ENCODE peak calls at places on chromosome X, in nine cellular contexts. O is spleen, N is right lobe of liver, X is HCT116, L is tibial nerve, G is breast epithelium, P is esophagus squamous epithelium, K is heart left ventricle, C is transverse colon. Y is an unnamed sample.

GRCh38 chrX:45485682-45486081 is 285.0 kb upstream of the DIPK2B start:
- DNase-seq in O (no peak), N (no peak), X (no peak), L (no peak), G (no peak), P (no peak), K (no peak), C (no peak), Y (no peak)

GRCh38 chrX:9311411-9312160 is 153.3 kb upstream of the TBL1X start:
- DNase-seq in O (no peak), N (no peak), X (no peak), L (no peak), G (no peak), P (no peak), K (no peak), C (no peak), Y (no peak)

GRCh38 chrX:15505104-15505503 is 4.5 kb downstream of the BMX start:
- DNase-seq in O (no peak), N (no peak), X (no peak), L (no peak), G (no peak), P (no peak), K (no peak), C (no peak), Y (no peak)

GRCh38 chrX:14598330-14598729 is 69.0 kb downstream of the GLRA2 start:
- DNase-seq in O (no peak), N (no peak), X (no peak), L (no peak), G (no peak), P (no peak), K (no peak), C (no peak), Y (no peak)

GRCh38 chrX:44904542-44905115 is 31.6 kb downstream of the KDM6A start:
- DNase-seq in O (no peak), N (no peak), X (no peak), L (no peak), G (no peak), P (no peak), K (no peak), C (no peak), Y (no peak)

GRCh38 chrX:15298201-15298600 is 17.2 kb downstream of the ASB11 start:
- DNase-seq in O (no peak), N (no peak), X (no peak), L (no peak), G (no peak), P (no peak), K (no peak), C (no peak), Y (no peak)

GRCh38 chrX:28498658-28499057 is 88.6 kb upstream of the IL1RAPL1 start:
- DNase-seq in O (no peak), N (no peak), X (peak; percentile 85), L (no peak), G (no peak), P (no peak), K (no peak), C (no peak), Y (no peak)

GRCh38 chrX:24298191-24298590 is 15.7 kb downstream of the SUPT20HL2 start:
- DNase-seq in O (no peak), N (no peak), X (no peak), L (no peak), G (no peak), P (no peak), K (no peak), C (no peak), Y (no peak)

GRCh38 chrX:108268434-108269080 is 169.7 kb downstream of the COL4A6 start:
- DNase-seq in O (no peak), N (no peak), X (no peak), L (no peak), G (no peak), P (no peak), K (no peak), C (no peak), Y (peak; percentile 20)

GRCh38 chrX:119758682-119759332 is 419 bp downstream of the SOWAHD start:
- DNase-seq in O (peak; percentile 90), N (peak; percentile 47), X (no peak), L (no peak), G (no peak), P (no peak), K (no peak), C (peak; percentile 65), Y (peak; percentile 27)

GRCh38 chrX:119756926-119757635 is 1.3 kb upstream of the SOWAHD start:
- DNase-seq in O (peak; percentile 74), N (no peak), X (no peak), L (no peak), G (no peak), P (no peak), K (no peak), C (peak; percentile 26), Y (no peak)

GRCh38 chrX:119759333-119759766 is 962 bp downstream of the SOWAHD start:
- DNase-seq in O (peak; percentile 83), N (no peak), X (no peak), L (no peak), G (no peak), P (no peak), K (no peak), C (no peak), Y (no peak)

GRCh38 chrX:119757646-119757978 is 776 bp upstream of the SOWAHD start:
- DNase-seq in O (no peak), N (no peak), X (no peak), L (no peak), G (no peak), P (no peak), K (no peak), C (no peak), Y (no peak)

DNA sequence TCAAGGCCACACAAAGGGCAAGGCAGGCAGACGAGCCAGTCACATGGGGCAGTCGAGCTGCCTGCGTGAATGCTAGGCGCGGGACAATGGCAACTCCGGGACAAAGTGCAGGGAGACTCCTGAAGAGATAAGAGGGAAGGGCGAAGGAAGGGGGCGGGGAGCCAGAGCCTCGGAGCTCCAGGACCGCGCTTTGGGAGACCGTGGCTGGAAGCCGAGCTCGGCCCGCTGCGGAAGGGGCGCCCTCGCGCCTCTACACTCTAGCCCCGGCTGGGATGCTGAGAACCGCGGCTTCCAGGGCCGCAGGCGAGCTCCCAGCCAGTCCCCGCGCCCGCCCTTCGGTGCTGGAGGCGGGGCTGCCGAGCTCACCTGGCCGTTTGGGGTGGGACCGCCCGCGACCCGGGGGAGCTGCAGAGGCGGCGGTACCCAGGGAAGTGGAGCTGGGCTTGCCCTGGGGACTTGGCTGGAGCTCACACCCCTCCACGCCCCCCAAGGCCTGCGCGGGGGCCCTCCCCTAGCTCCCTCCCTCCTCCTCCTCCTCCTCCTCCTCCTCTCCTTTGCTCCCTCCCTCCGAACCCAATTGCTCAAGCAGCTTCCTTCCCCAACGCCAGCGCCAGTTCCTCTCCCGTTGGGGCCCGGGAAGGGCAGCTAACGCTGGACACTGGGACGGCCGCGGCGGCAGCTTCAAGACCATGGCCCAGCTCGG is at the start of gene SOWAHD:
- DNase-seq in O (peak; percentile 90), N (peak; percentile 45), X (no peak), L (no peak), G (no peak), P (no peak), K (peak; percentile 40), C (peak; percentile 75), Y (peak; percentile 36)
- TF ChIP-seq POLR2A in O (no peak), N (no peak), X (no peak), L (no peak), G (no peak), P (no peak), K (no peak), C (peak; percentile 49), Y (no peak)

GRCh38 chrX:153565996-153566580 is 32.9 kb downstream of the CCNQ start:
- DNase-seq in O (no peak), N (no peak), X (no peak), L (no peak), G (no peak), P (no peak), K (no peak), C (no peak), Y (no peak)
- TF ChIP-seq POLR2A in O (no peak), N (no peak), X (no peak), L (no peak), G (no peak), P (no peak), K (no peak), C (no peak), Y (no peak)

GRCh38 chrX:134520860-134521390 is 61.0 kb downstream of the HPRT1 start:
- DNase-seq in O (no peak), N (no peak), X (peak; percentile 51), L (peak; percentile 11), G (no peak), P (no peak), K (peak; percentile 21), C (peak; percentile 23), Y (no peak)
- TF ChIP-seq POLR2A in O (no peak), N (no peak), X (no peak), L (no peak), G (no peak), P (no peak), K (no peak), C (no peak), Y (no peak)

DNA sequence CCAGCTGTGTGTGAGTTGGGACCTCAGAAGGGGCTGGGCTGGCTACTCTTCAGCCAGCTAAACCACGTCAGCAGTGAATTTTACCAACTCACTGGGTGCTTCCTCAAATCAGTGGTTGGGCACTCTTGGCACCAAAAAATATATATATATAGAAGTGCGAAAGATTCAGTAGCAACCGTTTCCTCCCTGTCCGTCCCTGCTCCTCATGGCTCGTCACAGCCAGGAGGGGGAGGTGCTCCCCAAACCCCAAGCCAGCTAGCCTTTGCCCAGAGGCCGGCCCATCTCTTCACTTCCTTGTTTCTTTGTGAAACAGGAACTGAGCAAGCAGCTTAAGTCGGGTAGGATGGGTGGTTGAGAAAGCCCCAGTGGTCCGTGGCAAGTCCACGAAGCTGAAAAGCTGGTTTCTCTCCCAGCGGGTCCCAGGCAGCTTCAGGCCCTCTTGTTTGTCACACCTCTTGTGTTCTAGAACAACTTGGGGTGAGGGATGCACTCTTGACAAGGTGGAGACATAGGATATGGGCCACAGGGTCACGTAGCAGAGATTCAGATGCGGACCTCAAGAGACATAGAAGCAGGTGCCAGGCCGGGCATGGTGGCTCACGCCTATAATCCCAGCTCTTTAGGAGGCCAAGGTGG is 6.8 kb upstream of the SASH3 start:
- DNase-seq in O (peak; percentile 96), N (peak; percentile 75), X (no peak), L (peak; percentile 13), G (no peak), P (peak; percentile 26), K (peak; percentile 52), C (peak; percentile 82), Y (no peak)
- TF ChIP-seq POLR2A in O (no peak), N (no peak), X (no peak), L (no peak), G (no peak), P (no peak), K (no peak), C (no peak), Y (no peak)

GRCh38 chrX:40098264-40099045 is 697 bp upstream of the BCOR start:
- DNase-seq in O (peak; percentile 89), N (peak; percentile 58), X (no peak), L (no peak), G (no peak), P (no peak), K (peak; percentile 49), C (peak; percentile 58), Y (peak; percentile 40)
- TF ChIP-seq POLR2A in O (no peak), N (peak; percentile 47), X (no peak), L (no peak), G (no peak), P (no peak), K (no peak), C (peak; percentile 67), Y (peak; percentile 18)

GRCh38 chrX:12977761-12978204 is 2.9 kb downstream of the TMSB4X start:
- DNase-seq in O (no peak), N (no peak), X (no peak), L (no peak), G (no peak), P (no peak), K (no peak), C (no peak), Y (no peak)
- TF ChIP-seq POLR2A in O (no peak), N (no peak), X (peak; percentile 26), L (no peak), G (no peak), P (no peak), K (no peak), C (no peak), Y (no peak)

Y was measured in adrenal gland.